ENCODE peak calls at places on chromosome 4, in eight cellular contexts. O is activated CD4-positive, alpha-beta T cell treated with anti-CD3 and anti-CD28 coated beads, Interleukin-2, amount 10 ng/mL, durations not matched to agents 7 days and 5 days; N is stimulated activated CD4-positive, alpha-beta T cell treated with anti-CD3 and anti-CD28 coated beads, Interleukin-15, amount 100 ng/mL, for 24 hours; B is CD8-positive, alpha-beta memory T cell; W is iPS-NIHi11; Y is RPMI7951; I is lower lobe of right lung; D is neural crest cell. R is an unnamed sample.

GRCh38 chr4:146122398-146122797 is 53.1 kb upstream of the LSM6 start:
- DNase-seq in D (no peak), B (no peak), I (no peak), O (no peak), W (no peak), N (no peak), Y (no peak), R (no peak)

GRCh38 chr4:116055857-116056827 is 942.7 kb upstream of the NDST4 start:
- DNase-seq in Y (peak), W (no peak), I (no peak), O (no peak), B (no peak), N (no peak), D (no peak), R (no peak)

GRCh38 chr4:184475096-184475461 is 729 bp upstream of the IRF2 start:
- DNase-seq in W (peak), D (no peak), O (peak), Y (peak), N (peak), B (peak), I (peak), R (no peak)

GRCh38 chr4:123651127-123651526 is 254.5 kb downstream of the SPRY1 start:
- DNase-seq in B (no peak), N (no peak), O (no peak), D (no peak), I (no peak), Y (peak), W (no peak), R (no peak)

GRCh38 chr4:55074386-55074785 is 51.0 kb downstream of the KDR start:
- DNase-seq in B (no peak), W (no peak), O (no peak), Y (no peak), D (no peak), I (no peak), N (no peak), R (peak)

GRCh38 chr4:56908206-56909082 is 744 bp downstream of the REST start:
- DNase-seq in W (peak), Y (peak), I (peak), N (peak), O (peak), D (peak), B (peak), R (peak)

GRCh38 chr4:10023806-10024205 is 2.5 kb upstream of the SLC2A9 start:
- DNase-seq in W (no peak), I (no peak), N (no peak), B (no peak), Y (no peak), D (no peak), O (no peak), R (no peak)

GRCh38 chr4:71938776-71939175 is 93.0 kb upstream of the NPFFR2 start:
- DNase-seq in W (no peak), Y (no peak), I (no peak), B (no peak), D (no peak), O (no peak), N (no peak), R (no peak)

GRCh38 chr4:77092832-77093800 is 17.3 kb upstream of the CCNI start:
- DNase-seq in B (no peak), N (no peak), I (no peak), D (no peak), W (no peak), O (no peak), Y (peak), R (no peak)

GRCh38 chr4:56656346-56656643 is 24.8 kb downstream of the HOPX start:
- DNase-seq in O (peak), B (peak), W (peak), Y (no peak), I (no peak), N (peak), D (peak), R (no peak)

GRCh38 chr4:121195649-121196048 is 31.5 kb upstream of the TNIP3 start:
- DNase-seq in O (no peak), N (no peak), D (no peak), W (no peak), I (no peak), B (no peak), Y (no peak), R (no peak)

GRCh38 chr4:149897784-149898183 is 82.1 kb upstream of the IQCM start:
- DNase-seq in D (no peak), W (no peak), O (no peak), Y (peak), N (no peak), B (no peak), I (no peak), R (peak)